ENCODE peak calls at places on chromosome 22, in ten cellular contexts. M is GM12865, B is foreskin fibroblast, A is AG09309, F is upper lobe of left lung, U is suprapubic skin, Z is fibroblast of lung, K is NB4, I is AG09319, V is A549. O is an unnamed sample.

GRCh38 chr22:31871475-31871874 is 72.9 kb upstream of the YWHAH start:
- DNase-seq in M (no peak), F (no peak), I (no peak), V (no peak), B (no peak), Z (no peak), A (no peak), K (no peak), U (no peak), O (no peak)

GRCh38 chr22:49215840-49216239 is 611.8 kb downstream of the BRD1 start:
- DNase-seq in A (no peak), V (no peak), I (no peak), Z (no peak), M (no peak), U (peak), K (no peak), B (no peak), F (no peak), O (peak)

GRCh38 chr22:43448048-43448447 is 36.2 kb downstream of the MPPED1 start:
- DNase-seq in U (no peak), M (no peak), Z (no peak), V (no peak), F (no peak), K (peak), B (no peak), I (no peak), A (no peak), O (no peak)

GRCh38 chr22:45329536-45329936 is 19.8 kb downstream of the FAM118A start:
- DNase-seq in U (no peak), I (no peak), M (no peak), F (no peak), V (no peak), K (no peak), A (no peak), B (peak), Z (no peak), O (no peak)

GRCh38 chr22:46006379-46007002 is 29.5 kb upstream of the WNT7B start:
- DNase-seq in K (peak), B (peak), F (peak), I (peak), V (peak), Z (peak), U (peak), M (peak), A (no peak), O (peak)

GRCh38 chr22:38953577-38954413 is 3.6 kb upstream of the APOBEC3A start:
- DNase-seq in K (peak), Z (no peak), U (peak), F (no peak), B (no peak), V (peak), A (no peak), I (no peak), M (peak), O (no peak)

GRCh38 chr22:26401726-26402125 is 27.3 kb upstream of the ASPHD2 start:
- DNase-seq in F (no peak), I (no peak), Z (no peak), M (no peak), B (no peak), V (no peak), K (no peak), U (no peak), A (no peak), O (no peak)

GRCh38 chr22:47009304-47010101 is 247.1 kb downstream of the TBC1D22A start:
- DNase-seq in Z (no peak), B (no peak), A (no peak), I (no peak), U (no peak), F (no peak), M (no peak), K (no peak), V (no peak), O (no peak)

GRCh38 chr22:49715450-49715849 is 112.2 kb downstream of the BRD1 start:
- DNase-seq in K (peak), A (no peak), B (peak), U (no peak), V (no peak), M (no peak), F (no peak), Z (no peak), I (no peak), O (no peak)

GRCh38 chr22:42800731-42801536 is 56.1 kb downstream of the ARFGAP3 start:
- DNase-seq in B (no peak), I (no peak), U (no peak), M (no peak), K (no peak), Z (no peak), V (no peak), A (no peak), F (no peak), O (no peak)

GRCh38 chr22:36289406-36289870 is 36.5 kb downstream of the APOL1 start:
- DNase-seq in Z (no peak), M (no peak), B (no peak), V (no peak), I (no peak), U (no peak), K (no peak), A (no peak), F (no peak), O (no peak)
- TF ChIP-seq CTCF in Z (no peak), M (no peak), B (no peak), V (no peak), I (no peak), U (no peak), K (no peak), A (no peak), F (no peak), O (no peak)

DNA sequence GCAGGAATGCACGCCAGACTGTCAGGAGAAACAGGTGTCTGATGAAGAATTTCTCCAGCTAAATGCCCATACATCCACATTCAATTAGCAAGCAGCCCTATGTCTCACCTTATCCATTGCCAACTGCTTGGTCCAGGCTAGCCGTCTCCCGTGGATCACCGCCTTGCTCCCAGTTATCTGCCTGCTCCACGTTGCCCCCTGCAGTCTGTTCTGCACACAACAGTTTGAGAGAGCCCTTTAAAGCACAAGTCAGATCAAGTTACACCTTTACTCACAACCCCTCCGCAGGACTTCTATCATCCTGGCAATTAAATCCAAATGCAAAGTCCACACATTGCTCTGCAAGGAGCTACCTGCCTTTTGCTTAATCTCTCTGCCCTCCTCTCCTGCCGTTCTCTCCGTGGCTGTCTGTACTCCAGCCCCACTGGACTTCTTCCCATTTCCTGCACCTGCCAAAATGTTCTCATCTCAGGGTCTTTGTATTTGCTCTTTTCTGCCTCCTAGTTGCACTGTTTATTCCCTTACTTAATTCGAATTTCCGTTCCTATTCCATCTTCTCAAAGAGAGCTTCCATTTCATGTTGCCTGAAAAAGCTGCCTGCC is 185.3 kb upstream of the LARGE1 start:
- DNase-seq in V (peak), U (no peak), M (peak), I (no peak), K (peak), F (no peak), A (no peak), Z (no peak), B (no peak), O (peak)
- TF ChIP-seq CTCF in V (no peak), U (peak), M (peak), I (no peak), K (peak), F (peak), A (no peak), Z (no peak), B (no peak), O (peak)

DNA sequence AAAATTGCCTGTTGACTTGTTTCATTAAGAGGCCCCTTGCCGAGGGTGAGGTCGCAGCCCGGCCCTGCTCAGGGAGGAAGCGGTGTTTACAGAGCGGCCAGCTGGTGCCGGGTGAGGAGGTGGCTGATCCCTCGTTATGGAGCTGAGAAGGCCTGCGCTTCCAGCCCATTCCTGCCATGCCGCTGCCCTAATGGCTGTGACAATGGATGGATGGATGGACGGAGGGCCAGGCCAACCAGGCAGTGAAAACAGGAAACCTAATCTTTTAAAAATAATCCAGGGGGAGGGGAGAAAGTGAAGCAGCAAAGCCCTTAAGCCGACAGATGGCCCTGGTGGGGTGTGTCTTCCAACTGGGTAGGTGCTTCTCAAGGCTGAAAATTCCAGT is 38.5 kb downstream of the BCR start:
- DNase-seq in I (no peak), U (no peak), B (peak), A (no peak), Z (peak), K (peak), V (no peak), F (peak), M (peak), O (no peak)
- TF ChIP-seq CTCF in I (no peak), U (no peak), B (no peak), A (no peak), Z (no peak), K (no peak), V (no peak), F (no peak), M (no peak), O (no peak)

DNA sequence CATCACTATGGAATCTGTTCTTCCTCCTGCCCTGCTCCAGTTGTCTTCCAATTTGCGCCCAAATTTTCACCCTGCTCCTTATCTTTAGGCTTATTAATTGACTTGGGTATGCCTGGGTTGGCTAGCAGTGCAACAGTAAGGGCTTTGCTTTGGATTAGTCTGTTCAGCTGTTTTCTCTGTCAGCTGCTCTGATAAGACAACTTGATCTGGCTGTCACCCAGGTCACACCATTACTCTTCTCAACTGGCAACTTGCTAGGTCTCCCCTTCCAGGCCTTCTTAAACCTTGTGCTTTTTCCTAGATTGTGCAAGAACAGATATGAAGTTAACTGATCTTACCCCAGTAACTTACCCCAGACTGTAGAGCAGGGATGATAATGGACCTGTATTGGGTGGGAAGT is 357.8 kb upstream of the LARGE1 start:
- DNase-seq in V (no peak), A (no peak), M (no peak), U (no peak), K (no peak), I (no peak), B (no peak), Z (no peak), F (no peak), O (no peak)
- TF ChIP-seq CTCF in V (no peak), A (no peak), M (no peak), U (no peak), K (no peak), I (no peak), B (no peak), Z (no peak), F (no peak), O (no peak)